ENCODE peak calls at places on chromosomes 2 and 18, in ten cellular contexts. F, W, D, U, O, G, C, L, B and I are unnamed samples.

GRCh38 chr2:65370387-65371093 is 61.9 kb downstream of the SPRED2 start:
- DNase-seq in F (peak), W (peak), D (no peak), U (no peak), O (no peak), G (no peak), C (no peak), L (no peak), B (peak), I (no peak)

GRCh38 chr2:184599054-184599874 is 935 bp downstream of the ZNF804A start:
- DNase-seq in F (peak), W (peak), D (no peak), U (no peak), O (peak), G (no peak), C (peak), L (no peak), B (peak), I (no peak)

GRCh38 chr2:12767541-12767940 is 50.8 kb downstream of the TRIB2 start:
- DNase-seq in F (no peak), W (no peak), D (no peak), U (no peak), O (no peak), G (no peak), C (no peak), L (no peak), B (no peak), I (no peak)

GRCh38 chr2:69163109-69163508 is 150.1 kb downstream of the ANTXR1 start:
- DNase-seq in F (peak), W (no peak), D (no peak), U (peak), O (no peak), G (no peak), C (peak), L (no peak), B (no peak), I (no peak)

GRCh38 chr2:184067502-184067901 is 530.8 kb upstream of the ZNF804A start:
- DNase-seq in F (no peak), W (no peak), D (no peak), U (no peak), O (peak), G (no peak), C (no peak), L (no peak), B (peak), I (no peak)

GRCh38 chr18:64416990-64417389 is 268.1 kb upstream of the LINC00305 start:
- DNase-seq in F (no peak), W (no peak), D (no peak), U (no peak), O (no peak), G (no peak), C (no peak), L (no peak), B (no peak), I (no peak)

GRCh38 chr18:28794459-28795245 is 617.7 kb upstream of the CDH2 start:
- DNase-seq in F (no peak), W (no peak), D (no peak), U (no peak), O (no peak), G (no peak), C (peak), L (no peak), B (no peak), I (no peak)

GRCh38 chr2:98569197-98569793 is 39.0 kb downstream of the COA5 start:
- DNase-seq in F (peak), W (no peak), D (no peak), U (no peak), O (peak), G (no peak), C (peak), L (no peak), B (peak), I (peak)

GRCh38 chr2:88239781-88240180 is 69.6 kb downstream of the THNSL2 start:
- DNase-seq in F (no peak), W (no peak), D (no peak), U (no peak), O (no peak), G (no peak), C (no peak), L (no peak), B (no peak), I (no peak)

GRCh38 chr18:23341383-23341782 is 111.7 kb upstream of the RIOK3 start:
- DNase-seq in F (no peak), W (no peak), D (no peak), U (no peak), O (no peak), G (no peak), C (peak), L (no peak), B (no peak), I (no peak)

GRCh38 chr2:158995677-158996049 is 27.2 kb downstream of the TANC1 start:
- DNase-seq in F (no peak), W (no peak), D (no peak), U (no peak), O (no peak), G (no peak), C (no peak), L (no peak), B (no peak), I (no peak)

GRCh38 chr2:113275556-113276215 is 3.0 kb downstream of the PAX8 start:
- DNase-seq in F (no peak), W (no peak), D (no peak), U (no peak), O (no peak), G (no peak), C (no peak), L (no peak), B (no peak), I (no peak)

GRCh38 chr2:73830871-73831401 is 2.2 kb downstream of the STAMBP start:
- DNase-seq in F (no peak), W (no peak), D (no peak), U (peak), O (no peak), G (no peak), C (peak), L (no peak), B (no peak), I (no peak)

GRCh38 chr18:7584646-7585271 is 17.6 kb downstream of the PTPRM start:
- DNase-seq in F (peak), W (no peak), D (no peak), U (no peak), O (no peak), G (no peak), C (no peak), L (no peak), B (no peak), I (no peak)

GRCh38 chr2:28233070-28233718 is 159.5 kb upstream of the FOSL2 start:
- DNase-seq in F (peak), W (peak), D (no peak), U (no peak), O (no peak), G (peak), C (peak), L (no peak), B (no peak), I (peak)

GRCh38 chr2:213696427-213696826 is 412.2 kb downstream of the SPAG16 start:
- DNase-seq in F (no peak), W (no peak), D (no peak), U (no peak), O (no peak), G (no peak), C (no peak), L (no peak), B (no peak), I (no peak)

GRCh38 chr2:47091118-47091517 is 64.0 kb downstream of the STPG4 start:
- DNase-seq in F (no peak), W (no peak), D (no peak), U (no peak), O (no peak), G (no peak), C (peak), L (no peak), B (no peak), I (no peak)

GRCh38 chr2:240432820-240433801 is 2.4 kb upstream of the GPC1 start:
- DNase-seq in F (no peak), W (no peak), D (peak), U (no peak), O (no peak), G (no peak), C (no peak), L (peak), B (no peak), I (peak)

GRCh38 chr18:449374-449773 is 51.1 kb downstream of the COLEC12 start:
- DNase-seq in F (peak), W (peak), D (peak), U (no peak), O (no peak), G (peak), C (no peak), L (peak), B (peak), I (peak)

GRCh38 chr2:171741189-171741588 is 53.9 kb downstream of the DYNC1I2 start:
- DNase-seq in F (no peak), W (no peak), D (no peak), U (no peak), O (no peak), G (no peak), C (peak), L (no peak), B (no peak), I (no peak)

GRCh38 chr2:125680809-125681208 is 975.1 kb upstream of the GYPC start:
- DNase-seq in F (no peak), W (no peak), D (no peak), U (no peak), O (no peak), G (no peak), C (no peak), L (no peak), B (no peak), I (no peak)

GRCh38 chr2:191382801-191383200 is 137.6 kb downstream of the MYO1B start:
- DNase-seq in F (peak), W (peak), D (no peak), U (no peak), O (peak), G (peak), C (peak), L (no peak), B (no peak), I (peak)

GRCh38 chr2:84458436-84459027 is 548 bp downstream of the SUCLG1 start:
- DNase-seq in F (peak), W (no peak), D (peak), U (no peak), O (peak), G (peak), C (peak), L (no peak), B (peak), I (no peak)

GRCh38 chr18:44039216-44039615 is 641.5 kb upstream of the SETBP1 start:
- DNase-seq in F (no peak), W (no peak), D (no peak), U (no peak), O (no peak), G (no peak), C (no peak), L (no peak), B (no peak), I (no peak)

GRCh38 chr2:225894240-225894980 is 494.9 kb downstream of the NYAP2 start:
- DNase-seq in F (no peak), W (no peak), D (no peak), U (peak), O (no peak), G (no peak), C (peak), L (no peak), B (no peak), I (no peak)

GRCh38 chr2:216059233-216059834 is 22.3 kb downstream of the PECR start:
- DNase-seq in F (no peak), W (no peak), D (no peak), U (no peak), O (no peak), G (no peak), C (no peak), L (no peak), B (no peak), I (no peak)

GRCh38 chr2:208466133-208466919 is 59.7 kb downstream of the PTH2R start:
- DNase-seq in F (peak), W (peak), D (no peak), U (no peak), O (peak), G (peak), C (peak), L (no peak), B (peak), I (no peak)

GRCh38 chr2:127552846-127553245 is 17.4 kb downstream of the MYO7B start:
- DNase-seq in F (no peak), W (no peak), D (no peak), U (no peak), O (no peak), G (no peak), C (no peak), L (no peak), B (no peak), I (no peak)

GRCh38 chr18:11040823-11041712 is 108.3 kb downstream of the PIEZO2 start:
- DNase-seq in F (peak), W (peak), D (no peak), U (peak), O (peak), G (peak), C (peak), L (no peak), B (no peak), I (no peak)

GRCh38 chr18:59150236-59150635 is 10.6 kb downstream of the SEC11C start:
- DNase-seq in F (no peak), W (no peak), D (no peak), U (no peak), O (no peak), G (no peak), C (no peak), L (no peak), B (no peak), I (no peak)

GRCh38 chr18:73136134-73136533 is 268.3 kb upstream of the NETO1 start:
- DNase-seq in F (no peak), W (peak), D (no peak), U (no peak), O (no peak), G (no peak), C (peak), L (no peak), B (no peak), I (no peak)

GRCh38 chr2:113169002-113169530 is 4.7 kb upstream of the PSD4 start:
- DNase-seq in F (no peak), W (no peak), D (no peak), U (no peak), O (no peak), G (no peak), C (no peak), L (no peak), B (no peak), I (no peak)